ENCODE peak calls at places on chromosomes 12 and 14, in four cellular contexts. M is GM12891, C is SK-N-SH, X is H1. T is an unnamed sample.

GRCh38 chr12:124388679-124389536 is 94.0 kb downstream of the RFLNA start:
- DNase-seq in M (no peak), C (peak; percentile 93), X (no peak), T (no peak)

GRCh38 chr14:53850714-53851296 is 105.8 kb downstream of the BMP4 start:
- DNase-seq in M (no peak), C (no peak), X (no peak), T (no peak)

GRCh38 chr12:66044731-66045130 is 85.8 kb downstream of the LLPH start:
- DNase-seq in M (no peak), C (no peak), X (no peak), T (no peak)

GRCh38 chr12:66693901-66694513 is 15.1 kb upstream of the GRIP1 start:
- DNase-seq in M (peak; percentile 10), C (peak; percentile 15), X (no peak), T (peak; percentile 5)

GRCh38 chr14:99035712-99036593 is 236.0 kb downstream of the BCL11B start:
- DNase-seq in M (no peak), C (peak; percentile 45), X (peak; percentile 47), T (no peak)

GRCh38 chr12:87793134-87793533 is 236.1 kb downstream of the C12orf50 start:
- DNase-seq in M (no peak), C (no peak), X (no peak), T (no peak)

GRCh38 chr14:31660728-31661127 is 99.5 kb downstream of the NUBPL start:
- DNase-seq in M (no peak), C (no peak), X (no peak), T (no peak)

GRCh38 chr12:82867782-82868505 is 181.2 kb downstream of the TMTC2 start:
- DNase-seq in M (no peak), C (no peak), X (no peak), T (no peak)

GRCh38 chr14:76844223-76844622 is 18.0 kb downstream of the LRRC74A start:
- DNase-seq in M (no peak), C (no peak), X (no peak), T (no peak)

GRCh38 chr12:90366286-90366685 is 588.7 kb downstream of the CCER1 start:
- DNase-seq in M (no peak), C (no peak), X (no peak), T (no peak)

GRCh38 chr14:74846168-74846567 is 29.8 kb downstream of the PROX2 start:
- DNase-seq in M (no peak), C (no peak), X (no peak), T (no peak)

GRCh38 chr14:33794791-33795300 is 156.0 kb downstream of the EGLN3 start:
- DNase-seq in M (no peak), C (no peak), X (no peak), T (no peak)

GRCh38 chr14:26448181-26448855 is 149.5 kb downstream of the NOVA1 start:
- DNase-seq in M (no peak), C (no peak), X (no peak), T (no peak)

GRCh38 chr12:127083028-127083949 is 1183.7 kb upstream of the TMEM132C start:
- DNase-seq in M (peak; percentile 19), C (peak; percentile 28), X (no peak), T (peak; percentile 16)

GRCh38 chr12:118536306-118536900 is 160.0 kb downstream of the SUDS3 start:
- DNase-seq in M (no peak), C (no peak), X (no peak), T (no peak)

GRCh38 chr12:120783197-120783596 is 57.6 kb downstream of the ACADS start:
- DNase-seq in M (no peak), C (no peak), X (no peak), T (no peak)

GRCh38 chr12:5441497-5442236 is 9.8 kb downstream of the NTF3 start:
- DNase-seq in M (no peak), C (no peak), X (no peak), T (no peak)

GRCh38 chr14:81550001-81550642 is 16.5 kb upstream of the SEL1L start:
- DNase-seq in M (peak; percentile 5), C (no peak), X (no peak), T (no peak)
- TF ChIP-seq TAF1 in M (no peak), C (no peak), X (no peak), T (no peak)

GRCh38 chr12:95548539-95549391 is 2.5 kb downstream of the USP44 start:
- DNase-seq in M (peak; percentile 59), C (peak; percentile 98), X (no peak), T (no peak)
- TF ChIP-seq TAF1 in M (no peak), C (no peak), X (peak; percentile 64), T (no peak)

DNA sequence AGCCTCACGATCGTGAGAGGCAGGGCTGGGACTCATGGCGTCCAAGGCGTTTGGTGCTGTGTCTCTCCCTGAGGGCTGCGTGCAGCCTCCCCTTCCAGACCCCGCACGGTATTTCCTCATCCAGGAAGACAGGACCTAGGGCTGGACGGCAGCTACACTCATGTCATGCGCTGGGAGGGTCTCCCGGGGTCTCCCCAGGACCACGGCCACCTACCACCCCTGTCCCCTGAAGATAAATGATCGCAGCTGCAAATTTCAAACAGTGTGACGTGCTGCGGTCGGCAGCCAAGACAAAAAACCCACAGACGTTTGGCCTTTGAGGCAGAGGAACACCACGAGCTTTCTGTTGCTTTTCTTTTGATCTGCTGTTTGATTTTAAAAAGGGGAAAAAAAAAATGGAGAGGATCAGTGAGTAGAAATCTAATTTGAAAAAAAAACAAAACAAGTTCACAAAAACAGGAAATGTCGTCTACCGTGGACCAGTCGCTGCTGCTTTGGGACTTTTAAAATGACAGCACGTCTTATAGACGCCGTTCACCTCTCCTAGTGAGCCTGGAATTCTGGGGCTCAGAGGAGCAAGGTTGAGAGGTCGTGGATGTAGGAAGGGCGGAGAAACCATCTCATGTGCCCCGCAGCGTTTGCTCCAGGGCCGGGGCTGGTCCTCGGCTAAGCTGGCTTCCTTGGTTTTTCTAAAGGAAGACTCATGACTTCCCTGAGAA is 237.6 kb downstream of the SLC41A2 start:
- DNase-seq in M (no peak), C (no peak), X (no peak), T (no peak)
- TF ChIP-seq TAF1 in M (no peak), C (no peak), X (no peak), T (no peak)

GRCh38 chr14:68749487-68750475 is 43.1 kb downstream of the ZFP36L1 start:
- DNase-seq in M (no peak), C (no peak), X (no peak), T (no peak)
- TF ChIP-seq TAF1 in M (no peak), C (no peak), X (no peak), T (no peak)

GRCh38 chr14:102220031-102220430 is 80.3 kb downstream of the WDR20 start:
- DNase-seq in M (peak; percentile 74), C (no peak), X (no peak), T (peak; percentile 66)
- TF ChIP-seq TAF1 in M (no peak), C (no peak), X (no peak), T (no peak)

GRCh38 chr12:52727037-52727436 is 23.7 kb upstream of the KRT77 start:
- DNase-seq in M (no peak), C (no peak), X (no peak), T (no peak)
- TF ChIP-seq TAF1 in M (no peak), C (no peak), X (no peak), T (no peak)

DNA sequence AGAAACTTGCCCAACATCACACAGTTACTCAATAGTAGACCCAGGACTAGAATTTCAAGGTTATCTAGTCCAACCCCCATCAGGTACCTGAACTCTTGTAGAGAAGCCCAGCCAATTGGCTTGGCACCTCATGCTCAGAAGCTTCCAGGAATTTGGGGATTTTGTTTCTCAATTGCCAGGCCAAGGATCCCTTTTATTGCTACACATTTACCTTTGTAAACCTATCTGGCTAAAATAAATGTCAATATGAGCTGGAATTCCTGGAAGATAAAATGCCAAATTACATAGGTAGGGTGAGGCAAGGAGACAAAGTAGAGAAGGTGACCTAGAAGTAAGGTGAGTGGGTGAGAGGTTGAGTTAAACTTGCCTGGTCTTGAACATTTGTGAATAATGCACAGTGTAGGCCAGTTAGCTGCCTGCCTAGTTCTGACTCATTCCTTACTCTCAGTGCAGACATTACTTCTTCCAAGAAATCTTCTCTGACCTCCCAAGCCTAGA is 36.3 kb downstream of the SDR9C7 start:
- DNase-seq in M (no peak), C (no peak), X (no peak), T (no peak)
- TF ChIP-seq TAF1 in M (no peak), C (no peak), X (no peak), T (no peak)

GRCh38 chr12:95443458-95443857 is 30.5 kb upstream of the METAP2 start:
- DNase-seq in M (no peak), C (no peak), X (peak; percentile 5), T (no peak)

GRCh38 chr12:95446511-95446910 is 27.4 kb upstream of the METAP2 start:
- DNase-seq in M (no peak), C (peak; percentile 22), X (peak; percentile 5), T (no peak)

GRCh38 chr12:95440401-95440800 is 33.6 kb upstream of the METAP2 start:
- DNase-seq in M (no peak), C (no peak), X (no peak), T (no peak)

GRCh38 chr12:95445884-95446482 is 28.0 kb upstream of the METAP2 start:
- DNase-seq in M (no peak), C (no peak), X (no peak), T (no peak)
- TF ChIP-seq TAF1 in M (no peak), C (no peak), X (no peak), T (no peak)

T was measured in GM12892.